ENCODE peak calls at places on chromosomes 1 and 21, in six cellular contexts. One of them, this sample, is unnamed.

GRCh38 chr1:74343191-74343590 is 108.0 kb downstream of the TNNI3K start:
- DNase-seq in CD8-positive, alpha-beta memory T cell: no peak
- DNase-seq in Caco-2: no peak
- DNase-seq in astrocyte: no peak
- DNase-seq in mesendoderm: peak; percentile 56
- DNase-seq in K562: no peak
- DNase-seq in this sample: no peak

GRCh38 chr21:33266784-33267135 is 593 bp downstream of the IL10RB start:
- DNase-seq in CD8-positive, alpha-beta memory T cell: peak; percentile 32
- DNase-seq in Caco-2: no peak
- DNase-seq in astrocyte: no peak
- DNase-seq in mesendoderm: no peak
- DNase-seq in K562: no peak
- DNase-seq in this sample: no peak

GRCh38 chr1:222522105-222522915 is 25.6 kb downstream of the HHIPL2 start:
- DNase-seq in CD8-positive, alpha-beta memory T cell: no peak
- DNase-seq in Caco-2: peak; percentile 4
- DNase-seq in astrocyte: no peak
- DNase-seq in mesendoderm: no peak
- DNase-seq in K562: no peak
- DNase-seq in this sample: no peak

GRCh38 chr21:24265987-24266386 is 1341.3 kb downstream of the MRPL39 start:
- DNase-seq in CD8-positive, alpha-beta memory T cell: no peak
- DNase-seq in Caco-2: no peak
- DNase-seq in astrocyte: no peak
- DNase-seq in mesendoderm: no peak
- DNase-seq in K562: no peak
- DNase-seq in this sample: no peak

GRCh38 chr1:200671235-200671786 is 1.6 kb upstream of the DDX59 start:
- DNase-seq in CD8-positive, alpha-beta memory T cell: no peak
- DNase-seq in Caco-2: no peak
- DNase-seq in astrocyte: no peak
- DNase-seq in mesendoderm: no peak
- DNase-seq in K562: no peak
- DNase-seq in this sample: no peak

GRCh38 chr1:212040629-212041028 is 5.1 kb downstream of the DTL start:
- DNase-seq in CD8-positive, alpha-beta memory T cell: no peak
- DNase-seq in Caco-2: no peak
- DNase-seq in astrocyte: no peak
- DNase-seq in mesendoderm: no peak
- DNase-seq in K562: no peak
- DNase-seq in this sample: no peak

GRCh38 chr1:2801046-2801445 is 447 bp downstream of the TTC34 start:
- DNase-seq in CD8-positive, alpha-beta memory T cell: no peak
- DNase-seq in Caco-2: no peak
- DNase-seq in astrocyte: no peak
- DNase-seq in mesendoderm: no peak
- DNase-seq in K562: no peak
- DNase-seq in this sample: no peak

GRCh38 chr21:42039470-42039901 is 29.3 kb upstream of the ZBTB21 start:
- DNase-seq in CD8-positive, alpha-beta memory T cell: no peak
- DNase-seq in Caco-2: no peak
- DNase-seq in astrocyte: peak; percentile 58
- DNase-seq in mesendoderm: no peak
- DNase-seq in K562: no peak
- DNase-seq in this sample: peak; percentile 71

GRCh38 chr1:228500901-228501871 is 14.0 kb downstream of the RNF187 start:
- DNase-seq in CD8-positive, alpha-beta memory T cell: peak; percentile 79
- DNase-seq in Caco-2: peak; percentile 86
- DNase-seq in astrocyte: peak; percentile 60
- DNase-seq in mesendoderm: peak; percentile 84
- DNase-seq in K562: peak; percentile 89
- DNase-seq in this sample: peak; percentile 92
- H3K4me3 ChIP-seq in CD8-positive, alpha-beta memory T cell: peak overlapping the region; percentile 46
- H3K4me3 ChIP-seq in Caco-2: no peak overlapping the region
- H3K4me3 ChIP-seq in astrocyte: peak overlapping the region; percentile 37
- H3K4me3 ChIP-seq in mesendoderm: no peak overlapping the region
- H3K4me3 ChIP-seq in K562: no peak overlapping the region
- H3K4me3 ChIP-seq in this sample: peak overlapping the region; percentile 20

GRCh38 chr1:243481101-243481500 is 225.3 kb downstream of the SDCCAG8 start:
- DNase-seq in CD8-positive, alpha-beta memory T cell: no peak
- DNase-seq in Caco-2: no peak
- DNase-seq in astrocyte: no peak
- DNase-seq in mesendoderm: no peak
- DNase-seq in K562: no peak
- DNase-seq in this sample: no peak

GRCh38 chr1:243487036-243487648 is 231.3 kb downstream of the SDCCAG8 start:
- DNase-seq in CD8-positive, alpha-beta memory T cell: no peak
- DNase-seq in Caco-2: no peak
- DNase-seq in astrocyte: no peak
- DNase-seq in mesendoderm: no peak
- DNase-seq in K562: no peak
- DNase-seq in this sample: no peak

GRCh38 chr1:243483084-243483845 is 227.4 kb downstream of the SDCCAG8 start:
- DNase-seq in CD8-positive, alpha-beta memory T cell: no peak
- DNase-seq in Caco-2: no peak
- DNase-seq in astrocyte: no peak
- DNase-seq in mesendoderm: peak; percentile 66
- DNase-seq in K562: no peak
- DNase-seq in this sample: no peak

GRCh38 chr1:243483952-243484351 is 228.1 kb downstream of the SDCCAG8 start:
- DNase-seq in CD8-positive, alpha-beta memory T cell: no peak
- DNase-seq in Caco-2: no peak
- DNase-seq in astrocyte: no peak
- DNase-seq in mesendoderm: no peak
- DNase-seq in K562: no peak
- DNase-seq in this sample: no peak

DNA sequence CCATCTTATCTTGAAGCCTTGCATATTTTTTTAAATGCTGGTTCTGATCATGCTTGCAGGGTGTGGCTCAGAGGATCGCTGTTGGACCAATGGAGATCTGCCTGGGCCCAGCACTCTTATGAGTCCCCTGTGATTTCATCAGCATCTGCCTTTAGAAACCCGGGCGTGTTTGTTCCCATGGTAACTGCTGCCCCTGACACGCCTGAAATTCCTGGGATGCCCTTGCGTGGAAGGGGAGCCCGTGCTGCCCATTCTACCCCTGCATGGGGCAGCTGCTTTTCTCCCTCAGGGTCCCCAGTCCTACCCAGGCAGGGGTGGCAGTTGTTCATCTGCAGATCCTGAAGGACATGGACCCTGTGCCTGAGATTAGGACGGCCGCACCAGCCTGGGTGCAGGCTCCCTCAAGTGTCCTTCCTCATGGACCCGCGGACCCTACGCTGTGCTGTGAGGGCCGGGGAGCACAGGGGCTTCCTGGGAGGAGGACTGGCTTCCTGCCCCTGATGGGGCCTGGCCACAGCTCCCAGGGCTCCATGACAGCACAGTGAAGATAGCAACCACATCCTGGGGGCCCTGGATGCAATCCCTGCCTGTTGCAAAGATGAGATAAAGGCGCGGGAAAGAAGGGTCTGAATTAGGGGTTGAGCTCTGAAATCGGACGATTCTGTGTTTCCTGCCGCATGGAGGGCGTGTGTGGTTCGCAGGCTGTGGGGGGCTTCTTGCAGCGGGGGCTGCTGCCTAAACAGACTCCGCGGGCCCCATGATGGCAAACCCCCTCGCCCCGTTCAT is 226.6 kb downstream of the SDCCAG8 start:
- DNase-seq in CD8-positive, alpha-beta memory T cell: no peak
- DNase-seq in Caco-2: peak; percentile 29
- DNase-seq in astrocyte: peak; percentile 70
- DNase-seq in mesendoderm: peak; percentile 92
- DNase-seq in K562: no peak
- DNase-seq in this sample: peak; percentile 81
- H3K4me3 ChIP-seq in CD8-positive, alpha-beta memory T cell: peak overlapping the region; percentile 47
- H3K4me3 ChIP-seq in Caco-2: no peak overlapping the region
- H3K4me3 ChIP-seq in astrocyte: peak overlapping the region; percentile 55
- H3K4me3 ChIP-seq in mesendoderm: no peak overlapping the region
- H3K4me3 ChIP-seq in K562: no peak overlapping the region
- H3K4me3 ChIP-seq in this sample: peak overlapping the region; percentile 45

GRCh38 chr1:61642475-61643232 is 82.3 kb downstream of the TM2D1 start:
- DNase-seq in CD8-positive, alpha-beta memory T cell: no peak
- DNase-seq in Caco-2: no peak
- DNase-seq in astrocyte: no peak
- DNase-seq in mesendoderm: peak; percentile 50
- DNase-seq in K562: no peak
- DNase-seq in this sample: no peak

GRCh38 chr1:61640531-61641125 is 84.3 kb downstream of the TM2D1 start:
- DNase-seq in CD8-positive, alpha-beta memory T cell: no peak
- DNase-seq in Caco-2: no peak
- DNase-seq in astrocyte: no peak
- DNase-seq in mesendoderm: no peak
- DNase-seq in K562: no peak
- DNase-seq in this sample: no peak

GRCh38 chr1:61641171-61641570 is 83.8 kb downstream of the TM2D1 start:
- DNase-seq in CD8-positive, alpha-beta memory T cell: no peak
- DNase-seq in Caco-2: no peak
- DNase-seq in astrocyte: no peak
- DNase-seq in mesendoderm: no peak
- DNase-seq in K562: no peak
- DNase-seq in this sample: no peak

GRCh38 chr1:61639937-61640336 is 85.0 kb downstream of the TM2D1 start:
- DNase-seq in CD8-positive, alpha-beta memory T cell: no peak
- DNase-seq in Caco-2: no peak
- DNase-seq in astrocyte: no peak
- DNase-seq in mesendoderm: no peak
- DNase-seq in K562: no peak
- DNase-seq in this sample: no peak

DNA sequence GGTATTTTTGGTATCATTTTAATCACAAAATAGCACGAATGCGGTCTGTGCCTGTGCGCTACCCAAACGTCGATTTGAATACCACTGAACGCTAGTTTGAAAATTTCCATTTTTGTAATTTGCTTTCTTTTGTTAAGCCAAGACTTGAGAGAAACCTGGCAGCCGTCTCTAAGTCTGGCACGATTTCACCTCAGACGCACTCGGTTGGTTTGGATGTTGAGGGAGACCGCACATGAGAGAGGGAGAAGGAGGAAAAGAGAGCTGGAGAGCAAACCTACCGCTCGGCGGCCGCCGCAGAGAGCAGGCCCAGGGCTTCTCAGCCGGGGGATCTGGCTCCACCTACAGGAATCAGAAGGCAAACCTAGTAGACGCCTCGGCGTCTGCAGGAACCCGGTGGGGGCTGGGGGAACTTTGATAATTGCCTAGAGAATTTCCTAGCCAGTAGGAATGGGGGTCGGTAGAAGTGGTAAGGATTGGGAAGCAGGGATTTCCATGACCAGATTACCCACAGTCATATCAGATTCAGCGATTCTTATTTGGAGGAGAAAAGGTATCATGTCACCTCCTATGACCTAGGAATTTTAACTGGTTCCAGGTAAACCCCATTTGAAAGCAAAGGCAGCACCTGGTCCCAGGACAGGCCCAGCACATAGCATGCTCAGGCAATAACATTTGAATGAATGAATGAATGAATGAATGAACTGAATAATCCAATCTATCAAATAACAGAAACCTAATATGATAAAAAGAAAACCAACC is 83.2 kb downstream of the TM2D1 start:
- DNase-seq in CD8-positive, alpha-beta memory T cell: peak; percentile 3
- DNase-seq in Caco-2: peak; percentile 13
- DNase-seq in astrocyte: peak; percentile 15
- DNase-seq in mesendoderm: peak; percentile 84
- DNase-seq in K562: peak; percentile 47
- DNase-seq in this sample: peak; percentile 70
- H3K4me3 ChIP-seq in CD8-positive, alpha-beta memory T cell: peak overlapping the region; percentile 32
- H3K4me3 ChIP-seq in Caco-2: no peak overlapping the region
- H3K4me3 ChIP-seq in astrocyte: no peak overlapping the region
- H3K4me3 ChIP-seq in mesendoderm: no peak overlapping the region
- H3K4me3 ChIP-seq in K562: no peak overlapping the region
- H3K4me3 ChIP-seq in this sample: no peak overlapping the region

DNA sequence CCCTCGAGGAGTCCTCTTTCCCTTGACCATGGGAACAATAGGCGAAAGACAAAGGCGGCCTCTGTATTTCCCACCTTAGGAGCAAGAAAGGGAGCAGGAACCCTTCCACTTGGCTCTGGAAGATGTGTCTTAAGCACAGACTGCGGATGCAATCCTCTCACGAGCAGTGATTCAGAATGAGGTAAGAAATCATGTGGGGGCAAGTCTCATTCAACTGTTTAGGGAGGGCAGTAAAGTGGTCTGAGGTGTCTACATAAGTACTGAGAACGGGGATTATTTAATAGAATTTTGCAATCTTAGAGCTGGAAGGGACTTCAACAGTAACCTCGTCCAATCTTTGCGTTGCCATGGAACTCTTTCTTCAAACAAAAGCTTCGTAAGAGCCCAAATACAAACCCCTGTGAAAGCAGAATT is 1.6 kb upstream of the DYRK3 start:
- DNase-seq in CD8-positive, alpha-beta memory T cell: no peak
- DNase-seq in Caco-2: no peak
- DNase-seq in astrocyte: peak; percentile 90
- DNase-seq in mesendoderm: peak; percentile 36
- DNase-seq in K562: no peak
- DNase-seq in this sample: peak; percentile 88
- H3K4me3 ChIP-seq in CD8-positive, alpha-beta memory T cell: no peak overlapping the region
- H3K4me3 ChIP-seq in Caco-2: no peak overlapping the region
- H3K4me3 ChIP-seq in astrocyte: peak overlapping the region; percentile 7
- H3K4me3 ChIP-seq in mesendoderm: no peak overlapping the region
- H3K4me3 ChIP-seq in K562: no peak overlapping the region
- H3K4me3 ChIP-seq in this sample: no peak overlapping the region